ENCODE peak calls at places on chromosomes 7 and 10, in seven cellular contexts. Z, V, Q, K, X, J and L are unnamed samples.

GRCh38 chr10:13788320-13788600 is 201.5 kb downstream of the PRPF18 start:
- DNase-seq in Q (no peak), Z (no peak), K (no peak), X (no peak), V (no peak), J (no peak), L (no peak)

GRCh38 chr7:102933763-102934162 is 21.0 kb downstream of the LRRC17 start:
- DNase-seq in K (no peak), X (peak), J (peak), Z (peak), Q (peak), V (peak), L (peak)

GRCh38 chr10:3898821-3899220 is 113.8 kb upstream of the KLF6 start:
- DNase-seq in J (peak), Q (peak), K (no peak), X (no peak), V (no peak), Z (no peak), L (no peak)

GRCh38 chr10:43689618-43689954 is 40.9 kb upstream of the ZNF32 start:
- DNase-seq in J (peak), V (peak), K (peak), X (peak), Z (peak), Q (peak), L (peak)

GRCh38 chr10:87605656-87606308 is 53.9 kb upstream of the PAPSS2 start:
- DNase-seq in Q (no peak), V (no peak), Z (no peak), K (no peak), J (no peak), X (no peak), L (no peak)

GRCh38 chr7:22207724-22208225 is 149.2 kb downstream of the RAPGEF5 start:
- DNase-seq in J (no peak), K (no peak), Q (no peak), V (no peak), Z (no peak), X (no peak), L (no peak)

GRCh38 chr10:77631241-77631640 is 6.4 kb downstream of the KCNMA1 start:
- DNase-seq in Q (no peak), Z (no peak), V (no peak), X (no peak), K (no peak), J (no peak), L (no peak)

GRCh38 chr7:158281441-158281840 is 306.2 kb downstream of the PTPRN2 start:
- DNase-seq in V (no peak), J (peak), X (no peak), Q (no peak), Z (no peak), K (peak), L (no peak)

GRCh38 chr10:117175215-117175900 is 21.9 kb upstream of the KCNK18 start:
- DNase-seq in Q (no peak), X (peak), J (no peak), K (no peak), V (peak), Z (peak), L (peak)

GRCh38 chr7:30478349-30479228 is at the start of gene NOD1:
- DNase-seq in Q (peak), K (peak), X (peak), V (peak), Z (peak), J (peak), L (peak)

GRCh38 chr7:50682079-50682478 is 100.6 kb downstream of the GRB10 start:
- DNase-seq in Q (no peak), X (no peak), V (no peak), J (no peak), K (no peak), Z (peak), L (no peak)

GRCh38 chr10:93437000-93437945 is 44.9 kb downstream of the MYOF start:
- DNase-seq in V (peak), Z (peak), Q (peak), J (peak), K (peak), X (peak), L (peak)

GRCh38 chr7:132614428-132615076 is 38.3 kb upstream of the PLXNA4 start:
- DNase-seq in K (no peak), Q (no peak), Z (peak), X (peak), V (peak), J (no peak), L (peak)

GRCh38 chr7:47142169-47142866 is 439.6 kb downstream of the TNS3 start:
- DNase-seq in V (no peak), X (no peak), Q (no peak), Z (no peak), K (no peak), J (no peak), L (no peak)

GRCh38 chr10:131694168-131694962 is 206.4 kb upstream of the PPP2R2D start:
- DNase-seq in V (no peak), X (no peak), Q (no peak), K (no peak), Z (no peak), J (no peak), L (no peak)

GRCh38 chr7:78510580-78511188 is 712.1 kb downstream of the PHTF2 start:
- DNase-seq in Z (peak), V (no peak), Q (peak), J (peak), K (no peak), X (peak), L (no peak)

GRCh38 chr7:117271566-117271965 is 51.3 kb downstream of the WNT2 start:
- DNase-seq in Q (no peak), Z (no peak), K (no peak), V (no peak), X (no peak), J (no peak), L (no peak)

GRCh38 chr7:25318077-25318476 is 89.8 kb upstream of the NPVF start:
- DNase-seq in K (no peak), V (no peak), X (no peak), J (no peak), Q (no peak), Z (no peak), L (no peak)

GRCh38 chr7:157979631-157980340 is 607.8 kb downstream of the PTPRN2 start:
- DNase-seq in J (no peak), Z (no peak), Q (no peak), V (no peak), X (no peak), K (no peak), L (peak)

GRCh38 chr10:88999629-89000028 is 9.0 kb downstream of the FAS start:
- DNase-seq in J (no peak), K (no peak), X (no peak), Z (no peak), V (no peak), Q (no peak), L (no peak)

GRCh38 chr7:23396222-23396621 is 74.1 kb downstream of the IGF2BP3 start:
- DNase-seq in K (no peak), Q (no peak), V (no peak), Z (no peak), J (no peak), X (no peak), L (no peak)

GRCh38 chr7:2952316-2952715 is 91.4 kb downstream of the CARD11 start:
- DNase-seq in K (no peak), Q (no peak), V (no peak), J (no peak), X (no peak), Z (no peak), L (peak)

GRCh38 chr10:89458760-89459159 is 44.4 kb downstream of the IFIT5 start:
- DNase-seq in X (no peak), V (no peak), Z (no peak), J (no peak), Q (no peak), K (no peak), L (no peak)

GRCh38 chr10:126262971-126263370 is 125.3 kb downstream of the ADAM12 start:
- DNase-seq in J (no peak), Q (no peak), X (no peak), Z (no peak), V (no peak), K (no peak), L (no peak)

GRCh38 chr7:80916770-80917681 is 1.8 kb downstream of the SEMA3C start:
- DNase-seq in V (no peak), K (no peak), Z (no peak), Q (no peak), X (no peak), J (no peak), L (no peak)

GRCh38 chr7:134601459-134601858 is 45.2 kb upstream of the BPGM start:
- DNase-seq in J (no peak), X (no peak), Z (no peak), K (no peak), V (no peak), Q (no peak), L (no peak)

GRCh38 chr7:123622660-123623386 is 21.2 kb downstream of the ASB15 start:
- DNase-seq in X (peak), K (no peak), Q (no peak), V (no peak), Z (no peak), J (no peak), L (no peak)

GRCh38 chr7:27156508-27156898 is at the start of gene HOXA7:
- DNase-seq in X (peak), V (no peak), Z (peak), J (peak), Q (no peak), K (peak), L (no peak)

GRCh38 chr10:126504051-126504760 is 115.9 kb upstream of the ADAM12 start:
- DNase-seq in J (no peak), Q (peak), Z (peak), K (no peak), V (no peak), X (peak), L (no peak)

GRCh38 chr7:76077435-76077834 is 29.5 kb downstream of the MDH2 start:
- DNase-seq in J (no peak), Q (no peak), K (no peak), Z (no peak), X (no peak), V (no peak), L (no peak)

GRCh38 chr10:130901311-130902165 is 410.0 kb downstream of the TCERG1L start:
- DNase-seq in J (no peak), Q (no peak), K (no peak), Z (no peak), X (no peak), V (no peak), L (peak)

GRCh38 chr7:22860337-22860736 is 37.7 kb upstream of the TOMM7 start:
- DNase-seq in V (no peak), X (no peak), Z (no peak), J (no peak), K (no peak), Q (no peak), L (no peak)

GRCh38 chr7:91265693-91266066 is 1.4 kb downstream of the FZD1 start:
- DNase-seq in Z (peak), Q (peak), J (no peak), K (no peak), V (peak), X (peak), L (peak)

GRCh38 chr10:9342865-9343450 is 1288.5 kb downstream of the GATA3 start:
- DNase-seq in J (no peak), Q (no peak), X (no peak), V (no peak), K (no peak), Z (no peak), L (no peak)

GRCh38 chr10:6579904-6580278 is at the start of gene PRKCQ:
- DNase-seq in J (no peak), Q (no peak), Z (peak), V (no peak), K (no peak), X (peak), L (peak)
- TF ChIP-seq CTCF in J (no peak), Q (no peak), Z (no peak), V (no peak), K (no peak), X (no peak), L (no peak)

GRCh38 chr7:33128990-33129805 is at the start of gene BBS9:
- DNase-seq in J (peak), Q (peak), K (peak), V (peak), X (peak), Z (peak), L (peak)
- TF ChIP-seq POLR2A in J (no peak), Q (peak), K (peak), V (peak), X (peak), Z (no peak), L (no peak)

GRCh38 chr10:15430969-15431791 is 60.1 kb upstream of the FAM171A1 start:
- DNase-seq in Q (no peak), Z (no peak), V (no peak), K (no peak), X (no peak), J (no peak), L (no peak)

GRCh38 chr10:15426558-15426957 is 55.5 kb upstream of the FAM171A1 start:
- DNase-seq in V (no peak), Z (no peak), K (no peak), Q (no peak), J (no peak), X (no peak), L (no peak)

GRCh38 chr10:15426115-15426514 is 55.0 kb upstream of the FAM171A1 start:
- DNase-seq in K (no peak), Z (no peak), Q (no peak), J (no peak), X (no peak), V (no peak), L (no peak)

GRCh38 chr10:15427836-15428414 is 56.8 kb upstream of the FAM171A1 start:
- DNase-seq in Q (no peak), X (no peak), Z (no peak), J (no peak), V (no peak), K (no peak), L (no peak)
- TF ChIP-seq CTCF in Q (peak), X (peak), Z (peak), J (no peak), V (peak), K (peak), L (no peak)

GRCh38 chr10:112949875-112950507 is at the start of gene TCF7L2:
- DNase-seq in K (peak), V (peak), Q (peak), X (peak), Z (peak), J (peak), L (peak)
- TF ChIP-seq POLR2A in K (peak), V (peak), Q (peak), X (peak), Z (no peak), J (no peak), L (no peak)

GRCh38 chr7:128206017-128206746 is 34.9 kb upstream of the LEP start:
- DNase-seq in J (no peak), Q (no peak), X (no peak), K (no peak), Z (no peak), V (no peak), L (no peak)
- TF ChIP-seq CTCF in J (no peak), Q (no peak), X (no peak), K (no peak), Z (no peak), V (no peak), L (no peak)

DNA sequence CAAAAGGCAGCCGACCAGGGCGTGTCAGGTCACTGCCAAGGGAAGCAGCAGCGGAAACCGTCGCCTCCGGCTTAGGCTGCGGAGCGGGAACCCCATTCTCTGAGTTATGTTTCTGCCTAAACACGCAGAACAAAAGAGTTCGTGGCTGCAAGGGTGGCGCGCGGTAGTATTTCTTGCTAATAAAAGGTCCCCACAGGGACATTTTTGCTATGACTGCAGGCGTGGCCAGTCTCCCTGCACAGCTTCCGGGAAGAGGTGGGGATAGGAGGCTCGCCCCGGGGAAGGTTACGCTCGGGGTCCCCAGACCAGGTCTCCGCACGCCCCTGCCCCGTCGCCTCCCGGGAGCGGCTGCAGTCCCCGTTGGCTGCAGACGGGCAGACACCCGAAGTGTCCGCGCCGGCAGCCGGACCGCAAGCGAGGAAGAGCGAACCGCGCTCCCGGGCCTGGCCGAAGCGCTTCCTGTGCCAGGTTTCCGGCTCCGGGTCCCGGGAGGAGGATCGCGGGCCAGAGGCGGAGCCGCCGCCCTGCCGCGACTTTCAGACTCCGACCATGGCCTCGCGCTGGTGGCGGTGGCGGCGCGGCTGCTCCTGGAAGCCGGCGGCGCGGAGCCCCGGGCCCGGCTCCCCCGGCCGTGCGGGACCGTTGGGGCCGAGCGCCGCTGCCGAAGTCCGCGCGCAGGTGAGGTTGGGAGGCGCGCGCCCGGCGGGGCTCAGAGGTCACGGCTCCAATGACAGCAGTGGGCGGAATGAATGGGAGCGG is at the start of gene PDSS1:
- DNase-seq in Q (peak), V (peak), J (peak), K (peak), X (peak), Z (peak), L (peak)
- TF ChIP-seq POLR2A in Q (no peak), V (peak), J (no peak), K (peak), X (peak), Z (no peak), L (no peak)

GRCh38 chr7:151631149-151631967 is 111.7 kb upstream of the RHEB start:
- DNase-seq in Z (no peak), K (no peak), J (peak), X (no peak), Q (peak), V (no peak), L (no peak)
- TF ChIP-seq CTCF in Z (no peak), K (no peak), J (no peak), X (no peak), Q (no peak), V (no peak), L (no peak)

DNA sequence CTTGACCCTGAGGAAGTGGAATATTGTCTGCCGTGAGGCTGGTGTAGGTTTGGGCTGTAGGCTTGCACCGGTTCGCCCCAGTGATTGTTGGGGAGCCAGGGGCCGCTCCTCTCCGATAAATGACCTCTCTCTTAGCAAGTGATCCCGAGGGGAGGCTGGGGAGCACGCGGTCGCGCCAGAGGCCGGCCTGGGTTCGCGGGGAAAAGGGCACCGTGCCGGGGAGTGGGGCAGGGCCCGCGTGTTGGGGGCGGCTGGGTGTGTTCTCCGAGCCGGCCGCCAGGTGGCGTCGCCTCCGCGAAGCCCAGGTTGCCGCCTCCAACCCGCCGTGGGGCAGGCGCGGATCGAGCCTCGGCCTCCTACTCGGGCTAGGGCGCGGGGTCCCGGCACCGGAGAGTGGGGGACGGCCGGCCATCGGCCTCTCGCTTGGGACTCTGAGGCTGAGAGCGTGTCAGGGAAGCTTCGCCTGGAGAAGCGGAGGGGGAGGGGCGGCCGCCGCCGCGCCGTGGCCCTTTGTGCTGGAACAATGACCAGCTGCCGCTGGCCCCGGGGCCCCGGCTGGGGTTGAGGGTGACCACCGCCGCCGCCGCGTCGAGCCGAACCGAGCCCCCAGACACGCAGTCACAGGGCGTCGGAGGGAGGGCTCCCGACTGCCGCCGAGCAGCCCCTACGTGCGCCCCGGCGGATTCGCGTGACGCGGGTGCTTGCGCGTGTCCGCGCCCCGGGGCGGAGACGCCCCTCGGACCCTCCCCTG is 442 bp upstream of the LZTS2 start:
- DNase-seq in X (peak), J (peak), Q (peak), K (peak), Z (peak), V (peak), L (peak)
- TF ChIP-seq POLR2A in X (peak), J (no peak), Q (peak), K (peak), Z (peak), V (peak), L (peak)

GRCh38 chr7:146773506-146773905 is 656.9 kb downstream of the CNTNAP2 start:
- DNase-seq in Z (no peak), J (no peak), V (no peak), K (no peak), X (no peak), Q (no peak), L (no peak)

GRCh38 chr7:146768941-146769340 is 652.3 kb downstream of the CNTNAP2 start:
- DNase-seq in J (no peak), K (no peak), Q (no peak), V (no peak), Z (no peak), X (no peak), L (no peak)

GRCh38 chr7:146772581-146772980 is 656.0 kb downstream of the CNTNAP2 start:
- DNase-seq in J (no peak), Z (no peak), Q (no peak), V (no peak), X (no peak), K (no peak), L (no peak)
- TF ChIP-seq CTCF in J (no peak), Z (no peak), Q (no peak), V (no peak), X (no peak), K (no peak), L (no peak)

GRCh38 chr7:45003789-45004188 is 3.8 kb downstream of the CCM2 start:
- DNase-seq in J (no peak), Q (no peak), Z (no peak), K (no peak), X (no peak), V (no peak), L (no peak)

GRCh38 chr7:45001826-45002225 is 1.8 kb downstream of the CCM2 start:
- DNase-seq in X (no peak), V (no peak), Q (peak), J (no peak), K (no peak), Z (no peak), L (no peak)

GRCh38 chr7:44999245-45000095 is 531 bp upstream of the CCM2 start:
- DNase-seq in Z (peak), Q (peak), K (peak), X (peak), J (peak), V (peak), L (peak)

GRCh38 chr7:45000096-45001032 is at the start of gene CCM2:
- DNase-seq in V (peak), J (peak), Q (no peak), Z (peak), K (no peak), X (peak), L (peak)

GRCh38 chr7:45001138-45001694 is 1.2 kb downstream of the CCM2 start:
- DNase-seq in Q (no peak), Z (peak), X (peak), K (no peak), V (no peak), J (no peak), L (no peak)
- TF ChIP-seq POLR2A in Q (no peak), Z (no peak), X (no peak), K (no peak), V (no peak), J (no peak), L (no peak)